ENCODE peak calls at places on chromosomes 3 and 15, in six cellular contexts. P is neuronal stem cell, K is IMR-90, T is trophoblast cell, Z is H1, G is mesenchymal stem cell. F is an unnamed sample.
A peak's percentile ranks its signal among the peaks of the same experiment; 100 is the strongest.

GRCh38 chr3:140736863-140737460 is 59.1 kb downstream of the TRIM42 start:
- DNase-seq in T (peak; percentile 44), G (peak; percentile 6), Z (peak; percentile 71), K (no peak), P (peak; percentile 37), F (peak; percentile 72)

GRCh38 chr3:23406576-23406975 is 203.4 kb downstream of the UBE2E2 start:
- DNase-seq in G (no peak), K (peak; percentile 4), Z (no peak), T (no peak), P (no peak), F (no peak)

GRCh38 chr15:76973362-76973743 is 21.6 kb upstream of the PSTPIP1 start:
- DNase-seq in K (peak; percentile 20), G (peak; percentile 6), Z (peak; percentile 85), P (peak; percentile 63), T (no peak), F (peak; percentile 87)

GRCh38 chr3:14461748-14462324 is 59.4 kb downstream of the SLC6A6 start:
- DNase-seq in Z (no peak), P (no peak), T (no peak), G (peak; percentile 76), K (peak; percentile 73), F (peak; percentile 70)

GRCh38 chr15:68191555-68191954 is 13.6 kb downstream of the CALML4 start:
- DNase-seq in T (no peak), G (no peak), P (no peak), Z (no peak), K (no peak), F (no peak)

GRCh38 chr15:62363913-62364312 is 198.8 kb upstream of the C2CD4B start:
- DNase-seq in K (no peak), G (no peak), Z (no peak), P (no peak), T (no peak), F (no peak)

GRCh38 chr3:134419214-134419965 is 45.1 kb upstream of the AMOTL2 start:
- DNase-seq in P (no peak), T (no peak), G (no peak), Z (no peak), K (no peak), F (no peak)

GRCh38 chr3:127678611-127679533 is 6.1 kb downstream of the ABTB1 start:
- DNase-seq in T (no peak), Z (peak; percentile 43), K (no peak), P (no peak), G (no peak), F (peak; percentile 23)

GRCh38 chr15:59622289-59622688 is 10.7 kb downstream of the GCNT3 start:
- DNase-seq in K (peak; percentile 34), P (no peak), Z (peak; percentile 66), T (no peak), G (peak; percentile 47), F (peak; percentile 75)

GRCh38 chr15:74889882-74890768 is at the start of gene MPI:
- DNase-seq in T (peak; percentile 92), Z (peak; percentile 93), K (peak; percentile 68), P (peak; percentile 82), G (peak; percentile 85), F (peak; percentile 89)

GRCh38 chr3:55519016-55519415 is 31.9 kb upstream of the WNT5A start:
- DNase-seq in T (no peak), Z (no peak), P (no peak), K (peak; percentile 80), G (peak; percentile 39), F (no peak)

GRCh38 chr15:93124126-93124525 is 35.1 kb upstream of the RGMA start:
- DNase-seq in G (no peak), Z (no peak), P (no peak), T (no peak), K (no peak), F (no peak)

GRCh38 chr3:150547045-150547753 is 612 bp downstream of the EIF2A start:
- DNase-seq in G (peak; percentile 32), Z (no peak), P (no peak), T (peak; percentile 62), K (peak; percentile 76), F (no peak)

GRCh38 chr3:150544040-150544439 is 2.3 kb downstream of the SERP1 start:
- DNase-seq in P (no peak), G (peak; percentile 67), T (no peak), K (peak; percentile 80), Z (no peak), F (no peak)

GRCh38 chr3:150545419-150546225 is 674 bp downstream of the SERP1 start:
- DNase-seq in T (no peak), K (no peak), P (peak; percentile 3), G (peak; percentile 16), Z (no peak), F (no peak)

GRCh38 chr3:150544726-150545125 is 1.6 kb downstream of the SERP1 start:
- DNase-seq in K (peak; percentile 47), G (peak; percentile 20), Z (no peak), T (no peak), P (no peak), F (no peak)

DNA sequence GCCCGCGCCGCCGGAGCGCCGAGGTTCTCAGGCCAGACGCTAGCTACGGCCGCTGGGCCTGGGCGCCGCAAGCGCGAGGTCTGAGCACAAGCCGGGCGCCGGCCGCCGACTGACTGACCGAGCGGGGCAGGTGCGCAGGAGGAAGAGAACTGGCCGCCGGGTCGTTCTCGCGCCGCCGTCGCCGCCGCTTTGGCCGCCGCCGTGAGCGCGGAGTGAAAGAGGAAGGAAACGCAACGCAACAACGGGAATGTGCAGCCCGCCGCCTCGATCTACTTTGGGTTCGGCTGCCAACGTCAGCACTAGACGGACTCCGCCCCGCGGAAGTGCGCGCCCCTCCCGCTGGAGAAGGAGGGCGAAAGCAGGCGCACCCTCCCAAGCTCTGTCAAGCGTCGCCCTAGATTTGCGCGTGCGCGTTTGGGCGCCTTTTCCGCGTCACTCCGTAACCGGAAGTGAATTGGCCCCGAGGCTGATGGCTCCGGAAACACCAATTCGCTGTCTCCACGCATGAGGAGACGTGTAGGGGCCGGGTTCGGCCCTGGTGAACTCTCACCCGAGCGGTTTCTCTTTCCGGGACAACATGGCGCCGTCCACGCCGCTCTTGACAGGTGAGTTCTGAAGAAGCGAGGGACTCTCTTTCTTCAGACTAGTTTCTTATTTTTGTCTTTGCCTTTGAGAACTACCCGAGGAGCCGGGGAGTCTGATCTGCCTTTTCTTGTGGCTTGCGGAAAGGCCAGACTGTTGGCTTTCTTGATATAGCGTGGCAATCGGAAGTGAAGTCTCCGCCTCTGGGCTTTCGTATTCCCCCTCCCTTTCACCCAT is at the start of the genes EIF2A and SERP1:
- DNase-seq in P (peak; percentile 98), Z (peak; percentile 99), G (peak; percentile 99), T (peak; percentile 100), K (peak; percentile 99), F (peak; percentile 98)
- H3K4me1 ChIP-seq in P (no peaks in the 10 kb centered on the region), Z (no peaks in the 10 kb centered on the region), G (no peaks in the 10 kb centered on the region), T (no peaks in the 10 kb centered on the region), K (no peaks in the 10 kb centered on the region), F (no peaks in the 10 kb centered on the region)

GRCh38 chr3:46962990-46963389 is 13.6 kb downstream of the CCDC12 start:
- DNase-seq in P (no peak), T (no peak), Z (no peak), G (no peak), K (no peak), F (no peak)

GRCh38 chr3:46960081-46960701 is 16.4 kb downstream of the CCDC12 start:
- DNase-seq in T (peak; percentile 74), P (no peak), K (peak; percentile 78), Z (no peak), G (peak; percentile 63), F (no peak)

GRCh38 chr3:46960801-46961200 is 15.7 kb downstream of the CCDC12 start:
- DNase-seq in T (no peak), K (no peak), Z (no peak), G (no peak), P (no peak), F (no peak)

GRCh38 chr3:46965151-46965550 is 11.4 kb downstream of the CCDC12 start:
- DNase-seq in G (no peak), Z (no peak), P (no peak), K (no peak), T (no peak), F (no peak)

GRCh38 chr3:46962427-46962826 is 14.1 kb downstream of the CCDC12 start:
- DNase-seq in P (no peak), Z (no peak), G (no peak), K (no peak), T (no peak), F (no peak)
- H4K91ac ChIP-seq in P (no peak overlapping the region), Z (no peak overlapping the region), G (no peak overlapping the region), K (no peak overlapping the region), T (no peak overlapping the region), F (no peak overlapping the region)

GRCh38 chr3:98966434-98966833 is 64.9 kb upstream of the DCBLD2 start:
- DNase-seq in P (no peak), Z (no peak), G (no peak), T (no peak), K (no peak), F (no peak)

GRCh38 chr3:98964784-98965183 is 63.3 kb upstream of the DCBLD2 start:
- DNase-seq in P (no peak), T (no peak), Z (no peak), K (no peak), G (no peak), F (no peak)

GRCh38 chr3:98962951-98963350 is 61.5 kb upstream of the DCBLD2 start:
- DNase-seq in K (peak; percentile 77), G (peak; percentile 40), T (no peak), Z (no peak), P (no peak), F (no peak)

GRCh38 chr3:98962189-98962930 is 60.9 kb upstream of the DCBLD2 start:
- DNase-seq in K (peak; percentile 96), Z (no peak), G (peak; percentile 84), P (no peak), T (no peak), F (no peak)

GRCh38 chr3:98961161-98962155 is 60.0 kb upstream of the DCBLD2 start:
- DNase-seq in K (peak; percentile 88), P (no peak), T (no peak), G (peak; percentile 69), Z (no peak), F (no peak)
- H3K4me1 ChIP-seq in K (peaks cover 12% of the 10 kb centered on the region), P (peaks cover 3% of the 10 kb centered on the region), T (no peaks in the 10 kb centered on the region), G (no peaks in the 10 kb centered on the region), Z (no peaks in the 10 kb centered on the region), F (no peaks in the 10 kb centered on the region)

GRCh38 chr3:195175476-195176337 is 95.3 kb downstream of the XXYLT1 start:
- DNase-seq in G (no peak), Z (no peak), K (no peak), P (no peak), T (no peak), F (no peak)
- H4K91ac ChIP-seq in G (no peak overlapping the region), Z (no peak overlapping the region), K (no peak overlapping the region), P (no peak overlapping the region), T (no peak overlapping the region), F (no peak overlapping the region)

GRCh38 chr3:49410844-49411549 is 779 bp downstream of the RHOA start:
- DNase-seq in T (peak; percentile 29), K (no peak), Z (no peak), P (no peak), G (peak; percentile 38), F (no peak)
- H3K4me1 ChIP-seq in T (peaks cover 12% of the 10 kb centered on the region), K (peaks cover 9% of the 10 kb centered on the region), Z (peaks cover 7% of the 10 kb centered on the region), P (peaks cover 11% of the 10 kb centered on the region), G (peaks cover 22% of the 10 kb centered on the region), F (no peaks in the 10 kb centered on the region)

GRCh38 chr3:177137774-177138705 is 59.2 kb downstream of the TBL1XR1 start:
- DNase-seq in G (no peak), Z (no peak), T (no peak), P (no peak), K (no peak), F (no peak)
- H4K91ac ChIP-seq in G (no peak overlapping the region), Z (no peak overlapping the region), T (no peak overlapping the region), P (no peak overlapping the region), K (no peak overlapping the region), F (no peak overlapping the region)

GRCh38 chr15:84840255-84840654 is 23.1 kb downstream of the ALPK3 start:
- DNase-seq in G (no peak), P (no peak), Z (no peak), K (no peak), T (no peak), F (no peak)
- H3K4me1 ChIP-seq in G (peaks cover 14% of the 10 kb centered on the region), P (no peaks in the 10 kb centered on the region), Z (no peaks in the 10 kb centered on the region), K (peaks cover 1% of the 10 kb centered on the region), T (peaks cover 2% of the 10 kb centered on the region), F (no peaks in the 10 kb centered on the region)

GRCh38 chr15:98444067-98444600 is 204.2 kb upstream of the IGF1R start:
- DNase-seq in P (no peak), T (peak; percentile 41), Z (no peak), K (no peak), G (no peak), F (no peak)
- H4K91ac ChIP-seq in P (no peak overlapping the region), T (no peak overlapping the region), Z (no peak overlapping the region), K (no peak overlapping the region), G (no peak overlapping the region), F (no peak overlapping the region)